ENCODE peak calls at places on chromosome 4, in seven cellular contexts. M is cardiac fibroblast, O is lower leg skin, Y is foreskin fibroblast, U is mammary epithelial cell, D is body of pancreas, R is Peyer's patch. K is an unnamed sample.

GRCh38 chr4:76748649-76749048 is 149.3 kb downstream of the SOWAHB start:
- DNase-seq in M (peak), O (no peak), Y (peak), U (no peak), D (peak), R (peak), K (no peak)

GRCh38 chr4:152351080-152351479 is 184.8 kb downstream of the FBXW7 start:
- DNase-seq in M (no peak), O (no peak), Y (no peak), U (no peak), D (no peak), R (no peak), K (no peak)

GRCh38 chr4:150722908-150723362 is 141.0 kb downstream of the MAB21L2 start:
- DNase-seq in M (peak), O (peak), Y (peak), U (peak), D (peak), R (peak), K (no peak)

GRCh38 chr4:172726001-172726423 is 442.6 kb upstream of the GALNT7 start:
- DNase-seq in M (no peak), O (no peak), Y (peak), U (no peak), D (no peak), R (peak), K (no peak)

GRCh38 chr4:64200001-64200555 is 209.2 kb downstream of the TECRL start:
- DNase-seq in M (no peak), O (no peak), Y (no peak), U (no peak), D (no peak), R (no peak), K (no peak)

GRCh38 chr4:163755013-163755412 is 260.5 kb downstream of the TMA16 start:
- DNase-seq in M (peak), O (no peak), Y (peak), U (peak), D (no peak), R (no peak), K (no peak)

GRCh38 chr4:26959654-26960047 is 99.0 kb downstream of the STIM2 start:
- DNase-seq in M (no peak), O (no peak), Y (no peak), U (no peak), D (no peak), R (no peak), K (no peak)

GRCh38 chr4:163681208-163681821 is 186.8 kb downstream of the TMA16 start:
- DNase-seq in M (peak), O (no peak), Y (no peak), U (no peak), D (no peak), R (no peak), K (no peak)

GRCh38 chr4:4519296-4519898 is 22.5 kb downstream of the STX18 start:
- DNase-seq in M (peak), O (no peak), Y (peak), U (peak), D (no peak), R (no peak), K (no peak)

GRCh38 chr4:137267024-137267423 is 265.3 kb downstream of the PCDH18 start:
- DNase-seq in M (peak), O (no peak), Y (peak), U (peak), D (no peak), R (no peak), K (no peak)

GRCh38 chr4:9898596-9899345 is 117.3 kb downstream of the DRD5 start:
- DNase-seq in M (peak), O (peak), Y (no peak), U (peak), D (peak), R (no peak), K (no peak)
- TF ChIP-seq CTCF in M (peak), O (no peak), Y (peak), U (no peak), D (no peak), R (peak), K (peak)

DNA sequence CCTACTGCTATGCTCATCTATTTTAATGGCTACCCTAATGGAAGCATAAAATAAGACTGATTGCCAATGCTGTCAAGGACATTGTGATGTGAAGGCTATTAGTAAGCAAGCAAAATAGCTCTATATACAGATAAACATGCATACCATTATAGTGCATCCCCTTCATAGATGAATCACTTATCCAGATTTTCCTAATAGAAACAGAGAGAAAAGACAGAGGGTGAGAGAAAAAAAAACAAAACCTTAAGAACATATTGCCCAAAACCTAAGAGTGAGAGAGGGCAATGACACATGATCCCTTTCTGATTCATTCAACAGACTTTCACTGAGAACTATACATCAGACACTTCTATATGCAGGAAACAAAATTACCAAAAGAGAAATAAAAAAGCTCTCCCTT is 1025.9 kb upstream of the LCORL start:
- DNase-seq in M (no peak), O (no peak), Y (peak), U (no peak), D (no peak), R (no peak), K (no peak)
- H3K4me3 ChIP-seq in M (no peak), O (no peak), Y (no peak), U (no peak), D (no peak), R (no peak), K (no peak)

GRCh38 chr4:78079701-78080430 is 22.7 kb downstream of the FRAS1 start:
- DNase-seq in M (no peak), O (no peak), Y (peak), U (no peak), D (no peak), R (no peak), K (no peak)
- TF ChIP-seq CTCF in M (no peak), O (no peak), Y (no peak), U (no peak), D (no peak), R (no peak), K (no peak)

GRCh38 chr4:37725718-37726117 is 39.5 kb upstream of the RELL1 start:
- DNase-seq in M (no peak), O (no peak), Y (no peak), U (no peak), D (no peak), R (no peak), K (no peak)

GRCh38 chr4:37728064-37728463 is 41.9 kb upstream of the RELL1 start:
- DNase-seq in M (no peak), O (no peak), Y (no peak), U (peak), D (no peak), R (no peak), K (no peak)

GRCh38 chr4:37729649-37730004 is 43.5 kb upstream of the RELL1 start:
- DNase-seq in M (no peak), O (no peak), Y (no peak), U (no peak), D (no peak), R (no peak), K (no peak)

GRCh38 chr4:37726666-37727065 is 40.5 kb upstream of the RELL1 start:
- DNase-seq in M (peak), O (no peak), Y (peak), U (no peak), D (no peak), R (no peak), K (no peak)

DNA sequence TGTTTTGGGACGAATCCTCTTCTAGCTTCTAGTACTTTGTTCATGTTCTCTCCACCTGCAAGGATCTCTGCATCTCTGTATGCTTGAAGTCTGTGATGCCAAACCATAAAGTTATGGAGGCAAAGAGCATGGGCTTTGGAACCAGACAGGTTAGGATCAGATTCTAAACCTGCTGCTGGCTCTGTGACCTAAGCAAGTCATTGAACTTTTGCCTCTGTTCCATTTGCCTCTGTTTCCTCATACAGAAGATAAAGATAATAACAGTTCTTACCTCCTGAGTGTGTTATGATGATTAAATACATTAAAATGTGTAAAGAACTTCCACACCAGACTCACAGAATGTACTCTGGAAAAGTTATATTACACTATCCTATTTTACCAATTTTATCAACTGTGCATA is 41.5 kb upstream of the RELL1 start:
- DNase-seq in M (no peak), O (no peak), Y (no peak), U (no peak), D (no peak), R (no peak), K (no peak)
- H3K4me3 ChIP-seq in M (no peak), O (no peak), Y (no peak), U (no peak), D (no peak), R (no peak), K (no peak)

GRCh38 chr4:177380730-177381287 is 61.4 kb downstream of the AGA start:
- DNase-seq in M (peak), O (no peak), Y (no peak), U (peak), D (no peak), R (no peak), K (no peak)
- TF ChIP-seq CTCF in M (peak), O (no peak), Y (no peak), U (peak), D (no peak), R (no peak), K (peak)